ENCODE peak calls at places on chromosomes 3 and 15, in five cellular contexts. One of them, this sample, is unnamed.

GRCh38 chr15:68518046-68518445 is 60.7 kb upstream of the CORO2B start:
- DNase-seq in ACHN: no peak
- DNase-seq in activated naive CD8-positive, alpha-beta T cell treated with anti-CD3 and anti-CD28 coated beads for 36 hours: no peak
- DNase-seq in Panc1: no peak
- DNase-seq in activated CD4-positive, CD25-positive, alpha-beta regulatory T cell treated with anti-CD3 and anti-CD28 coated beads, Interleukin-2, amount 50 U/mL, for 16 hours: no peak
- DNase-seq in this sample: no peak

GRCh38 chr3:12015627-12016026 is 11.4 kb downstream of the SYN2 start:
- DNase-seq in ACHN: no peak
- DNase-seq in activated naive CD8-positive, alpha-beta T cell treated with anti-CD3 and anti-CD28 coated beads for 36 hours: no peak
- DNase-seq in activated CD4-positive, CD25-positive, alpha-beta regulatory T cell treated with anti-CD3 and anti-CD28 coated beads, Interleukin-2, amount 50 U/mL, for 16 hours: no peak
- DNase-seq in Panc1: no peak
- DNase-seq in this sample: no peak

GRCh38 chr3:148042663-148043445 is 633.7 kb downstream of the ZIC1 start:
- DNase-seq in activated CD4-positive, CD25-positive, alpha-beta regulatory T cell treated with anti-CD3 and anti-CD28 coated beads, Interleukin-2, amount 50 U/mL, for 16 hours: no peak
- DNase-seq in ACHN: no peak
- DNase-seq in Panc1: no peak
- DNase-seq in activated naive CD8-positive, alpha-beta T cell treated with anti-CD3 and anti-CD28 coated beads for 36 hours: no peak
- DNase-seq in this sample: no peak

GRCh38 chr3:38004415-38005075 is 14.0 kb downstream of the VILL start:
- DNase-seq in Panc1: no peak
- DNase-seq in ACHN: peak; percentile 57
- DNase-seq in activated CD4-positive, CD25-positive, alpha-beta regulatory T cell treated with anti-CD3 and anti-CD28 coated beads, Interleukin-2, amount 50 U/mL, for 16 hours: no peak
- DNase-seq in activated naive CD8-positive, alpha-beta T cell treated with anti-CD3 and anti-CD28 coated beads for 36 hours: no peak
- DNase-seq in this sample: peak; percentile 85

GRCh38 chr3:112676659-112677234 is 35.8 kb upstream of the CCDC80 start:
- DNase-seq in activated CD4-positive, CD25-positive, alpha-beta regulatory T cell treated with anti-CD3 and anti-CD28 coated beads, Interleukin-2, amount 50 U/mL, for 16 hours: peak; percentile 74
- DNase-seq in Panc1: peak; percentile 90
- DNase-seq in ACHN: peak; percentile 94
- DNase-seq in activated naive CD8-positive, alpha-beta T cell treated with anti-CD3 and anti-CD28 coated beads for 36 hours: peak; percentile 88
- DNase-seq in this sample: peak; percentile 85

GRCh38 chr3:120615863-120616599 is 19.9 kb downstream of the NDUFB4 start:
- DNase-seq in activated naive CD8-positive, alpha-beta T cell treated with anti-CD3 and anti-CD28 coated beads for 36 hours: no peak
- DNase-seq in ACHN: no peak
- DNase-seq in activated CD4-positive, CD25-positive, alpha-beta regulatory T cell treated with anti-CD3 and anti-CD28 coated beads, Interleukin-2, amount 50 U/mL, for 16 hours: no peak
- DNase-seq in Panc1: no peak
- DNase-seq in this sample: peak; percentile 60

GRCh38 chr15:78075490-78076230 is 1.9 kb downstream of the TBC1D2B start:
- DNase-seq in ACHN: no peak
- DNase-seq in activated CD4-positive, CD25-positive, alpha-beta regulatory T cell treated with anti-CD3 and anti-CD28 coated beads, Interleukin-2, amount 50 U/mL, for 16 hours: no peak
- DNase-seq in activated naive CD8-positive, alpha-beta T cell treated with anti-CD3 and anti-CD28 coated beads for 36 hours: no peak
- DNase-seq in Panc1: no peak
- DNase-seq in this sample: no peak

GRCh38 chr3:164222200-164222599 is 856.1 kb downstream of the SI start:
- DNase-seq in activated CD4-positive, CD25-positive, alpha-beta regulatory T cell treated with anti-CD3 and anti-CD28 coated beads, Interleukin-2, amount 50 U/mL, for 16 hours: no peak
- DNase-seq in Panc1: no peak
- DNase-seq in activated naive CD8-positive, alpha-beta T cell treated with anti-CD3 and anti-CD28 coated beads for 36 hours: no peak
- DNase-seq in ACHN: no peak
- DNase-seq in this sample: no peak

GRCh38 chr3:9704343-9705322 is 1.0 kb downstream of the CPNE9 start:
- DNase-seq in activated naive CD8-positive, alpha-beta T cell treated with anti-CD3 and anti-CD28 coated beads for 36 hours: peak; percentile 15
- DNase-seq in ACHN: peak; percentile 48
- DNase-seq in Panc1: no peak
- DNase-seq in activated CD4-positive, CD25-positive, alpha-beta regulatory T cell treated with anti-CD3 and anti-CD28 coated beads, Interleukin-2, amount 50 U/mL, for 16 hours: no peak
- DNase-seq in this sample: no peak

GRCh38 chr3:17420668-17421067 is 321.8 kb downstream of the TBC1D5 start:
- DNase-seq in activated CD4-positive, CD25-positive, alpha-beta regulatory T cell treated with anti-CD3 and anti-CD28 coated beads, Interleukin-2, amount 50 U/mL, for 16 hours: no peak
- DNase-seq in ACHN: no peak
- DNase-seq in Panc1: peak; percentile 8
- DNase-seq in activated naive CD8-positive, alpha-beta T cell treated with anti-CD3 and anti-CD28 coated beads for 36 hours: no peak
- DNase-seq in this sample: no peak